ENCODE peak calls at places on chromosomes 5 and 9, in five cellular contexts. G is coronary artery, Q is mammary epithelial cell, D is fibroblast of mammary gland, M is ascending aorta. J is an unnamed sample.

GRCh38 chr5:157689942-157690689 is 18.8 kb downstream of the C5orf52 start:
- DNase-seq in G (no peak), Q (no peak), D (no peak), M (no peak), J (no peak)

GRCh38 chr5:173412151-173412550 is 83.9 kb upstream of the STC2 start:
- DNase-seq in G (no peak), Q (no peak), D (no peak), M (no peak), J (no peak)

GRCh38 chr5:43485406-43485805 is 1.7 kb upstream of the TMEM267 start:
- DNase-seq in G (no peak), Q (no peak), D (no peak), M (no peak), J (peak)

GRCh38 chr5:136295914-136296313 is 69.4 kb downstream of the TRPC7 start:
- DNase-seq in G (no peak), Q (no peak), D (no peak), M (no peak), J (no peak)

GRCh38 chr5:172678902-172679301 is 37.8 kb downstream of the NEURL1B start:
- DNase-seq in G (no peak), Q (no peak), D (no peak), M (peak), J (no peak)

GRCh38 chr5:39273314-39273954 is 54.1 kb upstream of the FYB1 start:
- DNase-seq in G (no peak), Q (no peak), D (no peak), M (no peak), J (no peak)

GRCh38 chr5:80565330-80565729 is 4.8 kb downstream of the ANKRD34B start:
- DNase-seq in G (no peak), Q (no peak), D (no peak), M (no peak), J (peak)

GRCh38 chr5:36364473-36364872 is 62.8 kb upstream of the RANBP3L start:
- DNase-seq in G (no peak), Q (no peak), D (no peak), M (no peak), J (no peak)

GRCh38 chr9:75210215-75210614 is 121.9 kb downstream of the OSTF1 start:
- DNase-seq in G (no peak), Q (no peak), D (no peak), M (no peak), J (no peak)

GRCh38 chr9:70481471-70481870 is 67.0 kb upstream of the KLF9 start:
- DNase-seq in G (no peak), Q (no peak), D (no peak), M (no peak), J (no peak)

GRCh38 chr5:132498686-132499271 is 8.2 kb upstream of the IRF1 start:
- DNase-seq in G (no peak), Q (no peak), D (no peak), M (peak), J (no peak)

GRCh38 chr5:147844846-147845245 is 13.4 kb upstream of the SPINK1 start:
- DNase-seq in G (no peak), Q (no peak), D (no peak), M (no peak), J (no peak)

GRCh38 chr5:167967494-167968180 is 323.8 kb upstream of the WWC1 start:
- DNase-seq in G (no peak), Q (no peak), D (no peak), M (no peak), J (no peak)

GRCh38 chr5:66741394-66741793 is 145.2 kb downstream of the MAST4 start:
- DNase-seq in G (no peak), Q (no peak), D (no peak), M (no peak), J (no peak)

GRCh38 chr5:14810282-14810681 is 61.3 kb downstream of the ANKH start:
- DNase-seq in G (no peak), Q (peak), D (no peak), M (no peak), J (peak)

GRCh38 chr5:175520321-175520720 is 42.0 kb downstream of the SFXN1 start:
- DNase-seq in G (no peak), Q (no peak), D (no peak), M (no peak), J (no peak)

GRCh38 chr5:31047621-31048020 is 145.9 kb upstream of the CDH6 start:
- DNase-seq in G (no peak), Q (no peak), D (no peak), M (no peak), J (no peak)

GRCh38 chr5:167688731-167689130 is 602.7 kb upstream of the WWC1 start:
- DNase-seq in G (no peak), Q (peak), D (peak), M (no peak), J (peak)

GRCh38 chr5:159581502-159582249 is 251.4 kb upstream of the IL12B start:
- DNase-seq in G (no peak), Q (peak), D (peak), M (peak), J (peak)

GRCh38 chr5:38783011-38783551 is 62.7 kb upstream of the OSMR start:
- DNase-seq in G (no peak), Q (peak), D (peak), M (no peak), J (peak)

GRCh38 chr5:79697222-79698164 is 7.9 kb downstream of the CMYA5 start:
- DNase-seq in G (no peak), Q (no peak), D (peak), M (no peak), J (peak)

GRCh38 chr9:135507104-135508035 is 6.9 kb downstream of the MRPS2 start:
- DNase-seq in G (peak), Q (no peak), D (no peak), M (no peak), J (no peak)

GRCh38 chr5:22896155-22896554 is 43.0 kb upstream of the CDH12 start:
- DNase-seq in G (no peak), Q (peak), D (no peak), M (no peak), J (no peak)

GRCh38 chr5:168315991-168316578 is 24.6 kb downstream of the WWC1 start:
- DNase-seq in G (no peak), Q (no peak), D (no peak), M (no peak), J (peak)

GRCh38 chr9:124527781-124528180 is 20.6 kb upstream of the NR5A1 start:
- DNase-seq in G (no peak), Q (no peak), D (no peak), M (no peak), J (no peak)

GRCh38 chr5:138784590-138784989 is 31.4 kb downstream of the CTNNA1 start:
- DNase-seq in G (no peak), Q (no peak), D (no peak), M (no peak), J (no peak)

GRCh38 chr5:125298258-125298657 is 551.8 kb upstream of the ZNF608 start:
- DNase-seq in G (no peak), Q (peak), D (peak), M (no peak), J (peak)

GRCh38 chr5:38923661-38924451 is 78.0 kb downstream of the OSMR start:
- DNase-seq in G (no peak), Q (no peak), D (peak), M (no peak), J (no peak)

GRCh38 chr9:134227451-134228411 is 63.4 kb upstream of the RNU6ATAC start:
- DNase-seq in G (no peak), Q (no peak), D (no peak), M (no peak), J (no peak)

GRCh38 chr9:132679946-132680620 is 9.8 kb downstream of the GTF3C4 start:
- DNase-seq in G (no peak), Q (no peak), D (no peak), M (no peak), J (no peak)

GRCh38 chr5:167759411-167759821 is 532.0 kb upstream of the WWC1 start:
- DNase-seq in G (no peak), Q (peak), D (peak), M (no peak), J (peak)

GRCh38 chr9:133404440-133405002 is 13.3 kb downstream of the REXO4 start:
- DNase-seq in G (no peak), Q (no peak), D (no peak), M (no peak), J (no peak)

GRCh38 chr5:158623971-158624370 is 475.7 kb downstream of the EBF1 start:
- DNase-seq in G (no peak), Q (no peak), D (no peak), M (no peak), J (no peak)

GRCh38 chr5:168364151-168364661 is 72.8 kb downstream of the WWC1 start:
- DNase-seq in G (no peak), Q (peak), D (peak), M (peak), J (peak)

GRCh38 chr5:72307968-72308852 is 11.8 kb downstream of the MRPS27 start:
- DNase-seq in G (peak), Q (peak), D (peak), M (peak), J (peak)

GRCh38 chr5:53303105-53303504 is 177.3 kb upstream of the FST start:
- DNase-seq in G (no peak), Q (peak), D (peak), M (no peak), J (peak)

GRCh38 chr9:20043035-20043434 is 254.2 kb upstream of the SLC24A2 start:
- DNase-seq in G (no peak), Q (no peak), D (no peak), M (no peak), J (no peak)

GRCh38 chr5:41346609-41347008 is 133.3 kb upstream of the C6 start:
- DNase-seq in G (no peak), Q (no peak), D (peak), M (no peak), J (peak)

GRCh38 chr5:171647043-171647899 is 138.3 kb upstream of the SMIM23 start:
- DNase-seq in G (peak), Q (no peak), D (peak), M (no peak), J (peak)

DNA sequence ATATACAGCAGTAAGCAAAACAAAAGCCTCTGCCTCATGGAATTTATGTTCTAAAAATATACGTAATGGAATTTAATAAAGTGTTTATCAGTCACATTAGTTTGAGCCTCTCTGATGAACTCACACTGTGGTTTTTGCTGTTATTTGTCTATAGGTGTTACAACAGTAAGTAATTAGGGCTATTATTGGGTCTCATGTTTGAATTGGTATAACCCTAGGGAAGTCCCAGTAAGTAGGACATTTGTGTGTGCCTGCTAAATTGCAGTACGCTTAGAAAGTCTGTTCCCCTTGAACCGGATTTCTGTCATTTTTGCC is 197.7 kb downstream of the NR3C1 start:
- DNase-seq in G (no peak), Q (no peak), D (no peak), M (no peak), J (no peak)
- H3K4me3 ChIP-seq in G (no peak), Q (no peak), D (no peak), M (no peak), J (no peak)

DNA sequence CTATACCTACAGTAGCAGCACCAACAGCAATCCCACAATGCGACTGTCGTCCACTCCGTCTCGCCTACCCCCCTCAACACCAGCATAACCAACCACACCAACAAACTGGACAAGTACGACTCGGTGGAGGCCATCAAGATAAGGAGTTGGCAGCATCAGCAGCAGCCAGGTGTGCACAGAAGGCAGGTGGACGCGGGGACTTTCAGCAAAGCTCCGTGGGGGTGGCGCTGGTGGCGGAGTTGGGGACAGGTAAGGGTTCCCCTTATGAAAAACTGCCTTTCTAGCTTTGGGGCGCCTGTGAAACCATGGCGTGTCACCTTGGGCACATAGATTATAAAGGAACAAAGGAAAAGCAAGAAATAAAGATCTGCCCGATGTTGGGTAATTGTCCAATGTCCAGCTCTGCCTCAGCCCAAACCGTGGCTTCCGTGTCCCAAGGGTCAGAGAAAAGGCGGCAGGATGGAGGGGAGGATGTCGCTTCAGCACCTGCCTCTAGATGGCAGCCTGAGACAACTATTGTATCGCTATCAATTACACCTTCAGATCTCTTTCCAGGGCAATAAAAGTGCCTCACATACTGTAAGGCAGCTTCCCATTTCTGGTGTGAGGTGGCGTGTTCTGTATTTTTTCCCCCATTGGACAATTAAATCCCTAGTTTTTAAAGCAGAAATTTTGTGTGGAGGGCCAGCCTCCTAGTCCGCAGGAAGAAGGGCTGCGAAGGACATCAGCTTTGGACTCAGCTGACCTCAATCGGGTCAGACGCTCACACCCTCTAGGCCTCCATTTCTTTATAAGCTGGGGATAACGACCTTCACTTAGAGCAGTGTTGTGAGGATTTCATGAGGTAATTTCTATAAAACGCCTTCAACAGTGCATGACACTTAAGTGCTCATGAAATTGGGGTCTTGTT is 58.8 kb downstream of the MTRR start:
- DNase-seq in G (no peak), Q (peak), D (peak), M (no peak), J (peak)
- TF ChIP-seq CTCF in G (peak), Q (peak), D (peak), M (peak), J (peak)

GRCh38 chr9:119003882-119004617 is 365.2 kb downstream of the BRINP1 start:
- DNase-seq in G (no peak), Q (no peak), D (peak), M (no peak), J (no peak)

GRCh38 chr9:119004618-119004990 is 364.6 kb downstream of the BRINP1 start:
- DNase-seq in G (peak), Q (peak), D (peak), M (peak), J (no peak)

GRCh38 chr9:119005162-119005561 is 364.1 kb downstream of the BRINP1 start:
- DNase-seq in G (no peak), Q (no peak), D (no peak), M (no peak), J (no peak)

DNA sequence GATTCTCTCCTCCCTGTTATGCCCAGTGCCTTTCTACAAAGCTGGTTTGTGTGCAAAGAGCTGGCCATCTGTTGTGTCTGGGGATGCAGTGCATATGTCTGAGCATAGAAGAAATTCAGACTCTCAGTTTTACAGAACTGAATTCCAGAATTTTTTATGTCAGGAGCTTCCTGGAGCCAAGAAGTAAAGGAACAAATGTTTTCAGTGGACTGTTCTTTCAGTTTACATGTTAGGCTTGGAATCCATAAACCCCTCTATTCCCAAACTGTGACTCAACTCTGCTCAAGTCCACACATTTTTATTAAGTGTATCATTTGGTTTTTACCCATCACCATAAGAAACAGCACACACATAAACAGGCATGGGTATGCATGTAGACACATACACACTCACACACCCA is 366.0 kb downstream of the BRINP1 start:
- DNase-seq in G (no peak), Q (no peak), D (peak), M (no peak), J (no peak)
- H3K4me3 ChIP-seq in G (no peak), Q (no peak), D (no peak), M (no peak), J (no peak)

GRCh38 chr9:130895038-130895437 is 1.6 kb downstream of the QRFP start:
- DNase-seq in G (no peak), Q (no peak), D (no peak), M (no peak), J (no peak)

GRCh38 chr9:130891699-130892502 is 4.7 kb downstream of the QRFP start:
- DNase-seq in G (no peak), Q (no peak), D (no peak), M (no peak), J (no peak)

GRCh38 chr9:130892503-130893249 is 3.9 kb downstream of the QRFP start:
- DNase-seq in G (no peak), Q (no peak), D (no peak), M (no peak), J (no peak)

GRCh38 chr9:130894546-130894945 is 2.1 kb downstream of the QRFP start:
- DNase-seq in G (no peak), Q (no peak), D (peak), M (no peak), J (no peak)

DNA sequence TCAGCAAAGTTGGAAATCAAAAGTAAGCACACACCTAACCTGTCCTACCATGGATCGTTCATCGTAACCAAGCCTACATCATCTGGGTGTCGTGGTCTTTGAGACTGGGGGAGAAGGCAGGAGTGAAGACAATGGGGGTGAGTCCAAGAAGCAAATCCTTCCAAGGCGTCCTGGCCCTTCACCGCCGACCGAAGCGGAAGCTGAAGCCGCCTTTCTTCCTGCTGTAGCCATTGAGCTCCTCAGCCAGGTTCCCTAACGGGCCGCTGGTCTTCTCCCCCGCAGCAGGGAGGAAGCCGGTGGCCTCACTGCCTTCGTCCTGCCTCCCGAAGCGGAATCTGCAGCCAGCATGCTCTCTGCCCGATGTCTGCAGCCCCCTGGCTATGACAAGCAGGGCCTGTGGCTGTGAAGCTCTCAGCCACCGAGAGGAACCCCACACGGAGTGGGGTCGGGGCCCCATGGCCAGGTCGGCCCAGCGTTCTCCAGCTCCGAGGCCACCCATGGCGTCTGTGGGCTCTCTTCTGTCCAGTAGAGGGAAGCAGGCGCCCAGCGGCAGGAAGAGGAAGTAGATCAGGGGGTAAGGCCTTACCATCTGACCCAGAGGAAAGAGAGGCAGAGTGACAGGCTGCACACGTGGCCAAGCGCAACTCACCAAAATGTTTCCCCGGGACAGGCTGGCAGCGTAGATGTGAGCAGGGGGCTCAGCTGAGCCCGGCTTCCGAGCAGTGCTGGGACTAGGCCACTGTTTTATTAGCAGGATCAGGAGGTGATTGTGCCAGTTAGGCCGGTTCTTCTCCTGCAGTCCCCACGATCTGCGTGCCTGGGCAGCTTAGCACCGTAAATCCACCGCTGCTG is 3.1 kb downstream of the QRFP start:
- DNase-seq in G (no peak), Q (no peak), D (no peak), M (no peak), J (no peak)
- TF ChIP-seq CTCF in G (no peak), Q (no peak), D (no peak), M (peak), J (peak)

GRCh38 chr9:109317979-109318671 is 2.7 kb downstream of the EPB41L4B start:
- DNase-seq in G (no peak), Q (peak), D (no peak), M (no peak), J (peak)
- H3K4me3 ChIP-seq in G (no peak), Q (no peak), D (no peak), M (no peak), J (peak)

GRCh38 chr5:103902893-103903292 is 340.3 kb upstream of the NUDT12 start:
- DNase-seq in G (no peak), Q (no peak), D (no peak), M (no peak), J (no peak)
- TF ChIP-seq CTCF in G (no peak), Q (no peak), D (no peak), M (no peak), J (no peak)

GRCh38 chr9:136571525-136571924 is 25.7 kb upstream of the NOTCH1 start:
- DNase-seq in G (no peak), Q (no peak), D (no peak), M (no peak), J (no peak)

GRCh38 chr9:136569526-136570148 is 23.8 kb upstream of the NOTCH1 start:
- DNase-seq in G (no peak), Q (no peak), D (no peak), M (no peak), J (no peak)

GRCh38 chr9:136572003-136572595 is 26.3 kb upstream of the NOTCH1 start:
- DNase-seq in G (no peak), Q (no peak), D (no peak), M (peak), J (peak)

GRCh38 chr9:136570191-136570845 is 24.5 kb upstream of the NOTCH1 start:
- DNase-seq in G (no peak), Q (no peak), D (no peak), M (no peak), J (no peak)

GRCh38 chr9:136570916-136571315 is 25.1 kb upstream of the NOTCH1 start:
- DNase-seq in G (no peak), Q (no peak), D (no peak), M (no peak), J (no peak)
- H3K4me3 ChIP-seq in G (no peak), Q (no peak), D (no peak), M (no peak), J (no peak)

GRCh38 chr9:82188817-82189216 is 200.2 kb downstream of the SPATA31D1 start:
- DNase-seq in G (no peak), Q (peak), D (no peak), M (no peak), J (peak)
- TF ChIP-seq CTCF in G (no peak), Q (peak), D (no peak), M (no peak), J (peak)